ENCODE peak calls at places on chromosomes 2 and 18, in four cellular contexts. One of them, this sample, is unnamed.

GRCh38 chr2:192190474-192190873 is 4.3 kb downstream of the TMEFF2 start:
- DNase-seq in stromal cell of bone marrow: peak; percentile 31
- DNase-seq in WTC11: no peak
- DNase-seq in ELR: peak; percentile 62
- DNase-seq in this sample: no peak

GRCh38 chr2:10951558-10952414 is 40.1 kb downstream of the KCNF1 start:
- DNase-seq in stromal cell of bone marrow: no peak
- DNase-seq in WTC11: no peak
- DNase-seq in ELR: no peak
- DNase-seq in this sample: no peak

GRCh38 chr18:70072678-70073077 is 125.0 kb upstream of the CD226 start:
- DNase-seq in stromal cell of bone marrow: peak; percentile 13
- DNase-seq in WTC11: no peak
- DNase-seq in ELR: peak; percentile 8
- DNase-seq in this sample: no peak

GRCh38 chr2:3942841-3943240 is 239.5 kb downstream of the DCDC2C start:
- DNase-seq in stromal cell of bone marrow: no peak
- DNase-seq in WTC11: no peak
- DNase-seq in ELR: no peak
- DNase-seq in this sample: no peak

GRCh38 chr2:1731963-1732768 is 12.1 kb downstream of the PXDN start:
- DNase-seq in stromal cell of bone marrow: peak; percentile 81
- DNase-seq in WTC11: peak; percentile 12
- DNase-seq in ELR: peak; percentile 57
- DNase-seq in this sample: peak; percentile 48

GRCh38 chr2:218995561-218995960 is 2.3 kb upstream of the CRYBA2 start:
- DNase-seq in stromal cell of bone marrow: no peak
- DNase-seq in WTC11: no peak
- DNase-seq in ELR: no peak
- DNase-seq in this sample: no peak

GRCh38 chr2:187638840-187639239 is 84.6 kb upstream of the TFPI start:
- DNase-seq in stromal cell of bone marrow: no peak
- DNase-seq in WTC11: no peak
- DNase-seq in ELR: no peak
- DNase-seq in this sample: no peak

GRCh38 chr2:498493-499178 is 178.6 kb downstream of the TMEM18 start:
- DNase-seq in stromal cell of bone marrow: no peak
- DNase-seq in WTC11: no peak
- DNase-seq in ELR: no peak
- DNase-seq in this sample: no peak

GRCh38 chr2:85999131-85999831 is 106.4 kb downstream of the POLR1A start:
- DNase-seq in stromal cell of bone marrow: peak; percentile 36
- DNase-seq in WTC11: no peak
- DNase-seq in ELR: peak; percentile 14
- DNase-seq in this sample: no peak

GRCh38 chr18:36624451-36625167 is 204.2 kb downstream of the TPGS2 start:
- DNase-seq in stromal cell of bone marrow: no peak
- DNase-seq in WTC11: peak; percentile 16
- DNase-seq in ELR: no peak
- DNase-seq in this sample: peak; percentile 54

GRCh38 chr2:70891572-70892356 is 43.9 kb upstream of the ATP6V1B1 start:
- DNase-seq in stromal cell of bone marrow: no peak
- DNase-seq in WTC11: no peak
- DNase-seq in ELR: no peak
- DNase-seq in this sample: no peak

GRCh38 chr2:206164261-206164862 is 4.7 kb downstream of the EEF1B2 start:
- DNase-seq in stromal cell of bone marrow: peak; percentile 18
- DNase-seq in WTC11: peak; percentile 38
- DNase-seq in ELR: peak; percentile 66
- DNase-seq in this sample: peak; percentile 76

GRCh38 chr2:178350051-178350450 is 100.9 kb downstream of the PRKRA start:
- DNase-seq in stromal cell of bone marrow: no peak
- DNase-seq in WTC11: no peak
- DNase-seq in ELR: no peak
- DNase-seq in this sample: no peak

GRCh38 chr2:175973373-175973772 is 28.7 kb downstream of the LNPK start:
- DNase-seq in stromal cell of bone marrow: no peak
- DNase-seq in WTC11: no peak
- DNase-seq in ELR: no peak
- DNase-seq in this sample: no peak

GRCh38 chr2:133253793-133254192 is 314.5 kb downstream of the NCKAP5 start:
- DNase-seq in stromal cell of bone marrow: no peak
- DNase-seq in WTC11: no peak
- DNase-seq in ELR: no peak
- DNase-seq in this sample: no peak

GRCh38 chr2:237466266-237466665 is 20.8 kb upstream of the MLPH start:
- DNase-seq in stromal cell of bone marrow: no peak
- DNase-seq in WTC11: no peak
- DNase-seq in ELR: no peak
- DNase-seq in this sample: no peak

This sample was measured in endodermal cell.